ENCODE peak calls at places on chromosomes 6 and 20, in nine cellular contexts. B is fibroblast of lung; Y is substantia nigra; E is glomerular endothelial cell; K is amniotic stem cell; W is stimulated activated CD8-positive, alpha-beta memory T cell treated with anti-CD3 and anti-CD28 coated beads, Interleukin-2, amount 100 ng/mL, for 1 hour; J is body of pancreas; P is caudate nucleus; D is ACHN. A is an unnamed sample.

GRCh38 chr6:148830614-148831013 is 83.8 kb downstream of the UST start:
- DNase-seq in B (no peak), Y (no peak), E (no peak), K (no peak), W (no peak), J (no peak), P (no peak), D (no peak), A (no peak)

GRCh38 chr6:126721581-126722145 is 381.7 kb downstream of the CENPW start:
- DNase-seq in B (peak; percentile 96), Y (no peak), E (peak; percentile 60), K (peak; percentile 68), W (no peak), J (no peak), P (no peak), D (peak; percentile 60), A (no peak)

GRCh38 chr6:22826961-22827360 is 257.6 kb downstream of the HDGFL1 start:
- DNase-seq in B (peak; percentile 96), Y (no peak), E (no peak), K (no peak), W (no peak), J (no peak), P (no peak), D (peak; percentile 1), A (no peak)

GRCh38 chr6:142810952-142811514 is 133.9 kb downstream of the HIVEP2 start:
- DNase-seq in B (peak; percentile 19), Y (no peak), E (no peak), K (no peak), W (no peak), J (no peak), P (no peak), D (no peak), A (no peak)

GRCh38 chr6:79524065-79524464 is 13.2 kb downstream of the LCA5 start:
- DNase-seq in B (no peak), Y (no peak), E (no peak), K (no peak), W (no peak), J (no peak), P (no peak), D (no peak), A (no peak)

GRCh38 chr6:112906737-112907136 is 559.6 kb downstream of the RFPL4B start:
- DNase-seq in B (peak; percentile 100), Y (no peak), E (no peak), K (no peak), W (no peak), J (no peak), P (no peak), D (no peak), A (no peak)

GRCh38 chr6:31723245-31723979 is at the start of gene MPIG6B:
- DNase-seq in B (no peak), Y (no peak), E (no peak), K (no peak), W (no peak), J (no peak), P (no peak), D (no peak), A (no peak)

GRCh38 chr6:42402184-42402583 is 49.5 kb downstream of the TRERF1 start:
- DNase-seq in B (peak; percentile 50), Y (no peak), E (no peak), K (peak; percentile 41), W (no peak), J (no peak), P (no peak), D (no peak), A (no peak)

GRCh38 chr6:44697333-44697732 is 309.8 kb downstream of the CDC5L start:
- DNase-seq in B (no peak), Y (no peak), E (no peak), K (no peak), W (no peak), J (no peak), P (no peak), D (no peak), A (no peak)

GRCh38 chr6:14277405-14277930 is 159.9 kb downstream of the CD83 start:
- DNase-seq in B (no peak), Y (no peak), E (no peak), K (no peak), W (no peak), J (no peak), P (no peak), D (no peak), A (no peak)

GRCh38 chr20:52048365-52048764 is 143.2 kb downstream of the ZFP64 start:
- DNase-seq in B (no peak), Y (no peak), E (no peak), K (no peak), W (no peak), J (no peak), P (no peak), D (no peak), A (no peak)

GRCh38 chr6:52022675-52023074 is 64.7 kb downstream of the PKHD1 start:
- DNase-seq in B (no peak), Y (no peak), E (no peak), K (no peak), W (no peak), J (no peak), P (no peak), D (no peak), A (no peak)

GRCh38 chr6:155604991-155605390 is 149.4 kb upstream of the NOX3 start:
- DNase-seq in B (peak; percentile 39), Y (no peak), E (no peak), K (no peak), W (no peak), J (no peak), P (no peak), D (no peak), A (no peak)

GRCh38 chr6:141531040-141531439 is 601.7 kb upstream of the GJE1 start:
- DNase-seq in B (no peak), Y (no peak), E (no peak), K (no peak), W (no peak), J (no peak), P (no peak), D (no peak), A (no peak)

GRCh38 chr20:3209023-3209945 is at the start of gene ITPA:
- DNase-seq in B (peak; percentile 39), Y (peak; percentile 67), E (no peak), K (no peak), W (no peak), J (peak; percentile 40), P (peak; percentile 34), D (peak; percentile 27), A (peak; percentile 41)

GRCh38 chr6:75262716-75263463 is 19.3 kb upstream of the COX7A2 start:
- DNase-seq in B (peak; percentile 25), Y (no peak), E (no peak), K (no peak), W (no peak), J (no peak), P (no peak), D (no peak), A (no peak)

GRCh38 chr6:169212436-169212835 is 41.2 kb downstream of the THBS2 start:
- DNase-seq in B (no peak), Y (no peak), E (peak; percentile 22), K (no peak), W (no peak), J (no peak), P (no peak), D (no peak), A (no peak)

GRCh38 chr6:97203343-97203742 is 79.7 kb downstream of the MMS22L start:
- DNase-seq in B (peak; percentile 13), Y (no peak), E (no peak), K (no peak), W (no peak), J (no peak), P (no peak), D (no peak), A (no peak)

GRCh38 chr6:108707328-108707976 is 140.8 kb upstream of the ARMC2 start:
- DNase-seq in B (no peak), Y (no peak), E (no peak), K (no peak), W (no peak), J (no peak), P (no peak), D (no peak), A (no peak)

GRCh38 chr6:18861182-18861581 is 474.0 kb downstream of the RNF144B start:
- DNase-seq in B (no peak), Y (no peak), E (no peak), K (no peak), W (no peak), J (no peak), P (no peak), D (no peak), A (no peak)

GRCh38 chr6:7332090-7332745 is 19.2 kb upstream of the SSR1 start:
- DNase-seq in B (no peak), Y (no peak), E (no peak), K (no peak), W (no peak), J (no peak), P (no peak), D (no peak), A (no peak)

GRCh38 chr20:62387219-62387913 is 463 bp downstream of the RPS21 start:
- DNase-seq in B (no peak), Y (no peak), E (no peak), K (no peak), W (no peak), J (no peak), P (no peak), D (no peak), A (no peak)

GRCh38 chr6:110491644-110492317 is 15.4 kb upstream of the SLC22A16 start:
- DNase-seq in B (peak; percentile 62), Y (no peak), E (no peak), K (no peak), W (no peak), J (no peak), P (no peak), D (no peak), A (no peak)

GRCh38 chr6:7137335-7138106 is 29.8 kb downstream of the RREB1 start:
- DNase-seq in B (peak; percentile 71), Y (peak; percentile 38), E (no peak), K (no peak), W (no peak), J (no peak), P (no peak), D (peak; percentile 49), A (no peak)

GRCh38 chr6:156164701-156165454 is 612.3 kb upstream of the ARID1B start:
- DNase-seq in B (no peak), Y (no peak), E (no peak), K (no peak), W (no peak), J (no peak), P (no peak), D (no peak), A (no peak)

GRCh38 chr6:142700032-142700431 is 244.9 kb downstream of the HIVEP2 start:
- DNase-seq in B (no peak), Y (no peak), E (no peak), K (no peak), W (no peak), J (no peak), P (no peak), D (no peak), A (no peak)

GRCh38 chr20:58131581-58132142 is 96.8 kb downstream of the ANKRD60 start:
- DNase-seq in B (peak; percentile 89), Y (no peak), E (no peak), K (no peak), W (no peak), J (no peak), P (no peak), D (no peak), A (no peak)

GRCh38 chr6:53240763-53241162 is 92.1 kb upstream of the GCM1 start:
- DNase-seq in B (no peak), Y (no peak), E (no peak), K (no peak), W (no peak), J (no peak), P (no peak), D (no peak), A (no peak)

GRCh38 chr20:46572181-46572580 is 21.7 kb upstream of the OCSTAMP start:
- DNase-seq in B (no peak), Y (peak; percentile 96), E (no peak), K (no peak), W (no peak), J (peak; percentile 29), P (peak; percentile 91), D (no peak), A (peak; percentile 85)

GRCh38 chr6:31399589-31400466 is 3.6 kb upstream of the MICA start:
- DNase-seq in B (peak; percentile 92), Y (peak; percentile 79), E (peak; percentile 57), K (peak; percentile 85), W (no peak), J (peak; percentile 92), P (peak; percentile 73), D (peak; percentile 89), A (peak; percentile 69)

GRCh38 chr20:2738734-2739398 is 46.3 kb downstream of the EBF4 start:
- DNase-seq in B (no peak), Y (no peak), E (no peak), K (no peak), W (no peak), J (no peak), P (no peak), D (no peak), A (no peak)

A was measured in occipital lobe.